ENCODE peak calls at places on chromosomes 3 and 15, in four cellular contexts. Y is sciatic nerve; L is B cell; D is activated CD4-positive, alpha-beta T cell treated with anti-CD3 and anti-CD28 coated beads, Interleukin-2, amount 10 ng/mL, durations not matched to agents 24 days and 14 days. I is an unnamed sample.
A peak's percentile ranks its signal among the peaks of the same experiment; 100 is the strongest.

GRCh38 chr3:57026918-57027317 is 33.5 kb upstream of the SPATA12 start:
- DNase-seq in Y (no peak), L (no peak), D (no peak), I (no peak)

GRCh38 chr3:155083313-155083905 is 3.3 kb downstream of the MME start:
- DNase-seq in Y (no peak), D (no peak), L (no peak), I (no peak)

GRCh38 chr3:169744332-169745054 is 20.4 kb downstream of the TERC start:
- DNase-seq in D (no peak), Y (no peak), L (no peak), I (no peak)

GRCh38 chr15:90665288-90666134 is 51.6 kb upstream of the BLM start:
- DNase-seq in D (peak; percentile 90), L (peak; percentile 77), Y (peak; percentile 82), I (peak; percentile 37)

GRCh38 chr3:131526801-131527347 is 24.1 kb upstream of the MRPL3 start:
- DNase-seq in L (no peak), D (peak; percentile 65), Y (peak; percentile 59), I (no peak)

GRCh38 chr15:32849769-32850668 is 132.2 kb downstream of the GREM1 start:
- DNase-seq in L (no peak), Y (no peak), D (no peak), I (no peak)

GRCh38 chr3:122745365-122746021 is 48.1 kb downstream of the HSPBAP1 start:
- DNase-seq in L (no peak), Y (no peak), D (no peak), I (no peak)

GRCh38 chr3:8204846-8205624 is 296.6 kb upstream of the LMCD1 start:
- DNase-seq in L (no peak), D (no peak), Y (no peak), I (no peak)

GRCh38 chr3:42302924-42303634 is 37.1 kb upstream of the CCK start:
- DNase-seq in D (no peak), L (peak; percentile 44), Y (no peak), I (peak; percentile 6)

GRCh38 chr15:23370578-23370977 is 16.0 kb downstream of the GOLGA8S start:
- DNase-seq in Y (no peak), D (no peak), L (no peak), I (no peak)

GRCh38 chr3:154427685-154428291 is 2.2 kb downstream of the GPR149 start:
- DNase-seq in D (no peak), Y (no peak), L (no peak), I (no peak)

GRCh38 chr3:174882789-174883188 is 23.7 kb downstream of the NAALADL2 start:
- DNase-seq in D (no peak), Y (no peak), L (no peak), I (no peak)

GRCh38 chr3:188439080-188439479 is 285.1 kb downstream of the LPP start:
- DNase-seq in Y (no peak), D (peak; percentile 79), L (peak; percentile 79), I (no peak)

GRCh38 chr15:67762610-67763368 is 62.5 kb upstream of the SKOR1 start:
- DNase-seq in Y (no peak), D (peak; percentile 84), L (peak; percentile 44), I (peak; percentile 50)

GRCh38 chr3:190306513-190307163 is 15.6 kb downstream of the CLDN1 start:
- DNase-seq in D (peak; percentile 63), L (no peak), Y (no peak), I (no peak)

GRCh38 chr15:74696398-74696729 is 540 bp upstream of the EDC3 start:
- DNase-seq in Y (no peak), D (no peak), L (no peak), I (no peak)

GRCh38 chr3:43394071-43394501 is 107.7 kb downstream of the SNRK start:
- DNase-seq in Y (peak; percentile 70), D (no peak), L (no peak), I (no peak)

GRCh38 chr3:15591235-15591634 is 10.1 kb downstream of the HACL1 start:
- DNase-seq in Y (no peak), D (no peak), L (no peak), I (no peak)

GRCh38 chr3:139532996-139533395 is 6.5 kb downstream of the RBP1 start:
- DNase-seq in D (no peak), L (no peak), Y (no peak), I (no peak)

GRCh38 chr3:128364808-128365360 is 101.8 kb downstream of the DNAJB8 start:
- DNase-seq in D (no peak), L (no peak), Y (no peak), I (no peak)

GRCh38 chr3:32239638-32240550 is 1.4 kb downstream of the CMTM8 start:
- DNase-seq in Y (no peak), D (peak; percentile 82), L (peak; percentile 58), I (no peak)